ENCODE peak calls at places on chromosomes 13 and 19, in eight cellular contexts. Y is K562, J is A549, I is breast epithelium, V is tibial nerve, R is Peyer's patch, G is heart left ventricle, S is esophagus squamous epithelium. H is an unnamed sample.

GRCh38 chr19:5953034-5953589 is 24.8 kb downstream of the RANBP3 start:
- DNase-seq in Y (no peak), J (no peak), I (no peak), V (no peak), R (no peak), G (no peak), S (no peak), H (no peak)

GRCh38 chr13:39688699-39689405 is 33.4 kb downstream of the COG6 start:
- DNase-seq in Y (no peak), J (no peak), I (no peak), V (no peak), R (no peak), G (no peak), S (no peak), H (no peak)

GRCh38 chr13:45718063-45718462 is 15.9 kb downstream of the CBY2 start:
- DNase-seq in Y (peak), J (peak), I (no peak), V (no peak), R (no peak), G (no peak), S (no peak), H (peak)

GRCh38 chr19:11165486-11166030 is 10.0 kb upstream of the SPC24 start:
- DNase-seq in Y (no peak), J (no peak), I (no peak), V (no peak), R (no peak), G (no peak), S (no peak), H (no peak)

GRCh38 chr13:113205428-113205931 is 3.0 kb downstream of the PCID2 start:
- DNase-seq in Y (no peak), J (no peak), I (no peak), V (no peak), R (no peak), G (no peak), S (no peak), H (peak)

GRCh38 chr19:33242911-33243310 is 17.3 kb upstream of the SLC7A10 start:
- DNase-seq in Y (no peak), J (no peak), I (no peak), V (no peak), R (no peak), G (no peak), S (no peak), H (no peak)

GRCh38 chr13:29583073-29583785 is 12.3 kb downstream of the SLC7A1 start:
- DNase-seq in Y (peak), J (no peak), I (no peak), V (no peak), R (no peak), G (no peak), S (no peak), H (peak)

GRCh38 chr13:103730407-103730806 is 664.2 kb upstream of the SLC10A2 start:
- DNase-seq in Y (no peak), J (no peak), I (no peak), V (no peak), R (no peak), G (peak), S (no peak), H (no peak)

GRCh38 chr13:36533806-36534205 is 101.5 kb downstream of the CCNA1 start:
- DNase-seq in Y (no peak), J (no peak), I (no peak), V (no peak), R (no peak), G (no peak), S (no peak), H (no peak)

GRCh38 chr13:41132512-41133152 is at the start of gene KBTBD6:
- DNase-seq in Y (peak), J (peak), I (peak), V (peak), R (peak), G (peak), S (peak), H (peak)
- TF ChIP-seq POLR2A in Y (peak), J (peak), I (peak), V (peak), R (no peak), G (no peak), S (no peak), H (peak)

DNA sequence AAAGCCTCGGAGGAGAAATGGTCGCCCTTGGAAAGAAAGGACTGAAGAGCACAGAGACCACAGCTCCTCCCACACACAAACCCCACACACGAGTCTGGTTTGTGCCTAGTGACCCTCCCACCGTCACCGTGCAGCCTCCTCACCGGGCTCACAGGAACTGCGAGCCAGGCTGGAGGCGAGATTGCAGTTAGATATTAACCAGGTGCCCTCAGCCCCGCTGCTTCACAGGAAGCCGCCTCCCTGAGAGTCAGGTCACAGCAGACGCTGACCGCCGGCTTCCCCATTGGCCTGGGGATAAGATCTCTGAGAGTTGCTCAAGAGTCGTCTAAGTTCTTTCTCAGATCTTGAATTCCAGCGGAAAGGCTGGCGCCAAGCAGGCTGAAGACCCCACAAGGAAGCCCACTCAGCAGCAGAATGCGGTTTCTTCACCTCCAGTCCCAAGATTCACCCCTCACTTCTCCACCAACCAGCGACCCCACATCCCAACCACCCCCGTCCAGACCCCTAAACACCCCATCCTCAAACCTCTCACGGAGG is 844 bp downstream of the ZNF44 start:
- DNase-seq in Y (peak), J (peak), I (peak), V (peak), R (peak), G (peak), S (peak), H (peak)
- TF ChIP-seq POLR2A in Y (no peak), J (no peak), I (no peak), V (peak), R (peak), G (no peak), S (no peak), H (no peak)

GRCh38 chr19:19034204-19034624 is 811 bp downstream of the ARMC6 start:
- DNase-seq in Y (peak), J (peak), I (no peak), V (no peak), R (peak), G (peak), S (no peak), H (peak)

GRCh38 chr19:19033426-19034203 is at the start of the genes ARMC6 and SUGP2:
- DNase-seq in Y (peak), J (peak), I (peak), V (peak), R (peak), G (peak), S (no peak), H (peak)

GRCh38 chr19:19028526-19028925 is 4.8 kb downstream of the SUGP2 start:
- DNase-seq in Y (no peak), J (no peak), I (no peak), V (no peak), R (no peak), G (no peak), S (no peak), H (no peak)

GRCh38 chr19:19032420-19033175 is 719 bp downstream of the SUGP2 start:
- DNase-seq in Y (peak), J (peak), I (peak), V (peak), R (peak), G (peak), S (no peak), H (peak)

DNA sequence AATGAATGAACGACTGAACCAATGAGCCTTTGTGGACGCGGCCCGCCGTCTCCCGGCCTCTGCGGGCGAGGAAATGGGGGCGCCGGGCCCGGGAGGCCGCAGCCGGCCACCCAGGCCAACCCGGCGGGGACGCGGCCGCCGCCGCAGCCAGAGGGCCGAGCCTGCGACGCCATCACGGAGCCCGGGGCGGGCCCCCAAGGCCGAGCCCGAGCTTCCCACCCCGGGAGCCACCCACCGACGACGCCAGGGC is 216 bp downstream of the SUGP2 start:
- DNase-seq in Y (no peak), J (no peak), I (no peak), V (no peak), R (no peak), G (no peak), S (no peak), H (no peak)
- TF ChIP-seq POLR2A in Y (no peak), J (no peak), I (no peak), V (no peak), R (no peak), G (no peak), S (no peak), H (no peak)

GRCh38 chr13:64718116-64718515 is 2512.0 kb downstream of the PCDH9 start:
- DNase-seq in Y (no peak), J (no peak), I (no peak), V (no peak), R (no peak), G (no peak), S (no peak), H (no peak)

GRCh38 chr13:64725492-64725891 is 2504.6 kb downstream of the PCDH9 start:
- DNase-seq in Y (no peak), J (no peak), I (no peak), V (no peak), R (no peak), G (no peak), S (no peak), H (no peak)

DNA sequence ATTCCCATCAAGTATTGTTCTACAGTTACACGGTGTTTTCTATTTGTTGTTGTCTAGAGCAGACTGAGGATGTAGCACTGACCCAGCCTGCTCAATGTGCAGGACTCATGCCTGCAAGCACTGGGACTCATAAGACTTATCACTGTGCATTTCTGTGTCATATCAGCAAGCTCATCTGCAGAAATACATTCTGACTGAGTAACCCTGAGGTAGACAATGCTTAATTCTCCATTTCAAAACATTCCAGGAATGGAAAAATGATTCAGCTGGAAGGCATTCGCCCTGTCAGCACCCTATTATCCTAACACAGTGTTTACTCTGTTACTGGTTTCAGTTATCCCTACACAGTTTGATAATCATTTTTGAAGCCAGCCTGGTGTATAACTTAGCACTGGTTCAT is 2506.4 kb downstream of the PCDH9 start:
- DNase-seq in Y (no peak), J (peak), I (no peak), V (no peak), R (no peak), G (no peak), S (no peak), H (no peak)
- TF ChIP-seq POLR2A in Y (no peak), J (no peak), I (no peak), V (no peak), R (no peak), G (no peak), S (no peak), H (no peak)

GRCh38 chr13:27171244-27171829 is at the start of gene USP12:
- DNase-seq in Y (peak), J (no peak), I (peak), V (no peak), R (peak), G (peak), S (no peak), H (peak)
- TF ChIP-seq POLR2A in Y (no peak), J (peak), I (no peak), V (peak), R (peak), G (no peak), S (no peak), H (no peak)

DNA sequence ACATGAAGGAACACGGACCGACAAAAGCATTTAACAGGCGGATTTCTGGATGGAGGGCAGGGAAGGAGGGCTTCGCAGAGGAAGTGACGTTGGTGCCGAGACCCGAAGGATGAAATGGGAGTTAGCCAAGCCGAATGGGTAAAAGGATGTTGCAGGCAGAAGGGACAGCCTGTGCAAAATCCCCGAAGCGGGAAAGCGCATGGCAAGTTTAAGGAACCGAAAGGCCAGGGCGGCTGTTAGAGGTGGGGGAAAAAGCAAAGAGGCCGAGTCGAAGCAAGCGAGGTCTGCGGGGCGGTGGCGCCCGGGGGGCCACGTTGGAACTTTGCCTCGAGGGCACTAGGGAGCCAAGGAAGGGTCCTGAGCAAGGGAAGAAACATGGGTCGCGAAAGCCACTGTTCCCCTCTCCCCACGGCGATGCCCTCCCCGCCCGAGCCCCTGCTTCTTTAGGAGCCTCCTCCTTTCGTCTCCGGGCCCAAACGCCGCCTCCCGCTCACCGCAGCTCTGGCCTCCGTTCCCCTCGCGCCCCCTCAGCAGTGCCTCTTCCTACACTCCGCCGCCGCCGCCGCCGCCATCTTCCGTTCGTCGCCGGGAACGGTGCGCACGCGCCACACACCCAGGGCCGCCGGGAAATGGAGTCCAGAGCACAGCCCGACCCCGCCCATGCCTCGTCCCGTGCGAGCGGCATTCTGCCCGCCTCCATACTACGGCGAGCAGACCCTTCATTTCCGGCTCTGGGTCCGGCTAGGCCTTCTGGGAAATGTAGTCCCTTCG is at the start of gene SYMPK:
- DNase-seq in Y (peak), J (peak), I (peak), V (peak), R (peak), G (peak), S (peak), H (peak)
- TF ChIP-seq POLR2A in Y (peak), J (peak), I (peak), V (peak), R (no peak), G (no peak), S (no peak), H (peak)

DNA sequence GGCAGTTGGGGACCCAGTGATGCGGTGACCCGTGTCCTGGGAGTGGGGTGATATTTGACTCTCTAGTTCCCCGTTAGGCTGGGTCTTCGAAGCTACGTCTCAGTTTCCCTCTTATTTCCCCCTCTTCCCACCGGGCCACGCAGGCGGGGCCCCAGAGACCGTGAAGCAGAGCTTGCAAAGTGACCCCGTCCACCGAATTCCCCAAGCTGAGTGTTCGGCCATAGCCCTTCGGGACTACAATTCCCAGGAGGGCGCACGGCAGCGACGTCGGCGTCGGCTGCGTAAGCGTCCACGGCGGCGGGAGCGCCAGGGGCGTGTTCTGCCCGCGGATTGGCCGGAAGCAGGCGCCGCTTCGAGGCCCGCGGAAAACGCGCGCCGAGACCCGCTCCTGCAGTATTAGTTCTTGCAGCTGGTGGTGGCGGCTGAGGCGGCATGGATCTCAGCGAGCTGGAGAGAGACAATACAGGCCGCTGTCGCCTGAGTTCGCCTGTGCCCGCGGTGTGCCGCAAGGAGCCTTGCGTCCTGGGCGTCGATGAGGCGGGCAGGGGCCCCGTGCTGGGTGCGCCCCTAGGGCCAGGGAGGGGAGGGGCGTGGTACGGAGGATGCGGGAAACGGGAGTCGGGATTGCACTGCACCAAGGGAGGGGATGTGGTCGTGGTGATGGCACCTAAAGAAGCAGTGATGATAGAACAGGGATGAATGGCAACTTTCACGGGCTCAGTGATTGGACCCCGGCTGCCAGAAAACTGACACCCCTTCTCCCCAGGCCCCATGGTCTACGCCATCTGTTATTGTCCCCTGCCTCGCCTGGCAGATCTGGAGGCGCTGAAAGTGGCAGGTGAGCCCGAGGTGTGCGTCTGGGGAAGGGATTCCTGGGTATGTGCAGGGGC is at the start of gene RNASEH2A:
- DNase-seq in Y (peak), J (peak), I (peak), V (peak), R (peak), G (peak), S (no peak), H (peak)
- TF ChIP-seq POLR2A in Y (peak), J (peak), I (no peak), V (peak), R (no peak), G (no peak), S (no peak), H (peak)

H was measured in erythroblast.